ENCODE peak calls at places on chromosomes 5 and 9, in nine cellular contexts. Y is WTC11; T is caudate nucleus; D is AG09309; L is heart right ventricle; X is SW480; O is activated naive CD8-positive, alpha-beta T cell treated with anti-CD3 and anti-CD28 coated beads, Interleukin-2, amount 10 ng/mL, durations not matched to agents 7 days and 5 days; M is GM23248; C is GM18507. V is an unnamed sample.

GRCh38 chr9:81522721-81523551 is 166.4 kb downstream of the TLE1 start:
- DNase-seq in Y (peak), T (no peak), D (peak), L (peak), X (peak), O (no peak), M (peak), C (no peak), V (peak)

GRCh38 chr5:122835681-122836080 is 9.7 kb upstream of the SNX24 start:
- DNase-seq in Y (no peak), T (no peak), D (no peak), L (no peak), X (no peak), O (no peak), M (peak), C (no peak), V (no peak)

GRCh38 chr9:134554011-134554749 is 87.4 kb upstream of the COL5A1 start:
- DNase-seq in Y (peak), T (no peak), D (no peak), L (no peak), X (no peak), O (no peak), M (no peak), C (no peak), V (no peak)

GRCh38 chr5:7464182-7464581 is 68.2 kb downstream of the ADCY2 start:
- DNase-seq in Y (no peak), T (no peak), D (no peak), L (no peak), X (peak), O (no peak), M (no peak), C (no peak), V (no peak)

GRCh38 chr5:92002875-92003274 is 619.8 kb upstream of the ARRDC3 start:
- DNase-seq in Y (no peak), T (no peak), D (peak), L (no peak), X (no peak), O (no peak), M (peak), C (no peak), V (no peak)

GRCh38 chr5:38433160-38433861 is 123.1 kb downstream of the LIFR start:
- DNase-seq in Y (no peak), T (no peak), D (peak), L (peak), X (peak), O (no peak), M (peak), C (no peak), V (no peak)

GRCh38 chr9:126838055-126838811 is 22.2 kb upstream of the ZBTB34 start:
- DNase-seq in Y (no peak), T (no peak), D (no peak), L (no peak), X (no peak), O (no peak), M (no peak), C (no peak), V (no peak)

GRCh38 chr5:140351609-140352334 is 5.4 kb upstream of the HBEGF start:
- DNase-seq in Y (peak), T (no peak), D (no peak), L (peak), X (peak), O (no peak), M (peak), C (peak), V (peak)

GRCh38 chr9:91198405-91198804 is 163.3 kb downstream of the AUH start:
- DNase-seq in Y (no peak), T (no peak), D (no peak), L (no peak), X (peak), O (no peak), M (no peak), C (no peak), V (peak)

GRCh38 chr5:51172853-51173635 is 210.2 kb upstream of the ISL1 start:
- DNase-seq in Y (no peak), T (no peak), D (no peak), L (no peak), X (no peak), O (no peak), M (no peak), C (no peak), V (no peak)

GRCh38 chr5:63963080-63963735 is 963 bp upstream of the HTR1A start:
- DNase-seq in Y (peak), T (peak), D (peak), L (peak), X (peak), O (no peak), M (peak), C (no peak), V (peak)

V was measured in HepG2.